ENCODE peak calls at places on chromosome 14, in eight cellular contexts. L is transverse colon, X is HepG2, V is tibial nerve, P is stomach, B is sigmoid colon, N is H1, A is ovary. Q is an unnamed sample.

GRCh38 chr14:77542349-77543239 is 44.0 kb upstream of the ISM2 start:
- DNase-seq in A (no peak), P (no peak), B (no peak), N (no peak), L (no peak), X (no peak), V (no peak), Q (no peak)

GRCh38 chr14:69316449-69317391 is 56.8 kb downstream of the GALNT16 start:
- DNase-seq in N (no peak), V (peak), X (no peak), P (no peak), B (peak), L (peak), A (peak), Q (peak)

GRCh38 chr14:104972301-104973211 is 5.6 kb downstream of the AHNAK2 start:
- DNase-seq in N (no peak), V (no peak), P (peak), X (no peak), L (peak), A (peak), B (peak), Q (peak)

GRCh38 chr14:55794655-55795583 is 214.9 kb downstream of the KTN1 start:
- DNase-seq in B (no peak), A (no peak), X (no peak), P (no peak), L (no peak), N (no peak), V (no peak), Q (no peak)

GRCh38 chr14:68165274-68165843 is 345.8 kb downstream of the RAD51B start:
- DNase-seq in B (no peak), P (no peak), N (no peak), A (no peak), L (no peak), X (no peak), V (no peak), Q (no peak)

GRCh38 chr14:36271222-36271621 is 49.2 kb downstream of the MBIP start:
- DNase-seq in B (no peak), X (no peak), L (no peak), P (no peak), N (no peak), V (no peak), A (no peak), Q (no peak)

GRCh38 chr14:102251161-102251560 is 53.8 kb downstream of the MOK start:
- DNase-seq in P (no peak), B (no peak), A (no peak), V (no peak), X (no peak), N (no peak), L (no peak), Q (no peak)

GRCh38 chr14:103512701-103513611 is 9.7 kb downstream of the CKB start:
- DNase-seq in B (peak), A (peak), V (no peak), P (peak), X (no peak), N (no peak), L (peak), Q (peak)

GRCh38 chr14:78785265-78785664 is 615.1 kb downstream of the NRXN3 start:
- DNase-seq in X (no peak), N (no peak), V (no peak), L (peak), B (no peak), A (no peak), P (no peak), Q (no peak)

GRCh38 chr14:80564051-80564450 is 352.7 kb upstream of the DIO2 start:
- DNase-seq in V (no peak), B (no peak), P (no peak), L (no peak), X (no peak), A (no peak), N (no peak), Q (no peak)

DNA sequence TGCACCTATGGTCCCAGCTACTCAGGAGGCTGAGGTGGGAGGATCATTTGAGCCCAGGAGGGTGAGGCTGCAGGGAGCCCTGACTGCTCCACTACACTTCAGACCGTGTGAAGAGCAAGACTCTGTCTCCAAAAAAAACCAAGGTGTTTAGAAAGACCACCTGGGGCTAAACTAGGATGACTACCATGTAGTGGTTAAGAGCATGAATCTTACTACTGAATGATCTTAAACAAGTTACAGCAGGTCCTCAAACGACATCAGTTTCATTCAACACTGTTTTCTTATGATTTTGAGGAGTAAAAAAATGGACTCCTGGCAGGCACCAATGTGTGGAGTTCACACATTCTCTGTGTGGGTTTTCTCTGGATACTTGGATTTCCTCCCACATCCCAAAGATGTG is 14.0 kb downstream of the AREL1 start:
- DNase-seq in X (no peak), B (no peak), L (no peak), A (no peak), V (no peak), N (no peak), P (no peak), Q (no peak)
- TF ChIP-seq EP300 in X (no peak), B (no peak), L (no peak), A (no peak), V (no peak), N (no peak), P (no peak), Q (no peak)

GRCh38 chr14:24067133-24068082 is 4.0 kb upstream of the CPNE6 start:
- DNase-seq in V (no peak), P (no peak), L (no peak), X (peak), B (peak), N (no peak), A (no peak), Q (no peak)
- TF ChIP-seq EP300 in V (no peak), P (no peak), L (no peak), X (no peak), B (no peak), N (no peak), A (no peak), Q (no peak)

DNA sequence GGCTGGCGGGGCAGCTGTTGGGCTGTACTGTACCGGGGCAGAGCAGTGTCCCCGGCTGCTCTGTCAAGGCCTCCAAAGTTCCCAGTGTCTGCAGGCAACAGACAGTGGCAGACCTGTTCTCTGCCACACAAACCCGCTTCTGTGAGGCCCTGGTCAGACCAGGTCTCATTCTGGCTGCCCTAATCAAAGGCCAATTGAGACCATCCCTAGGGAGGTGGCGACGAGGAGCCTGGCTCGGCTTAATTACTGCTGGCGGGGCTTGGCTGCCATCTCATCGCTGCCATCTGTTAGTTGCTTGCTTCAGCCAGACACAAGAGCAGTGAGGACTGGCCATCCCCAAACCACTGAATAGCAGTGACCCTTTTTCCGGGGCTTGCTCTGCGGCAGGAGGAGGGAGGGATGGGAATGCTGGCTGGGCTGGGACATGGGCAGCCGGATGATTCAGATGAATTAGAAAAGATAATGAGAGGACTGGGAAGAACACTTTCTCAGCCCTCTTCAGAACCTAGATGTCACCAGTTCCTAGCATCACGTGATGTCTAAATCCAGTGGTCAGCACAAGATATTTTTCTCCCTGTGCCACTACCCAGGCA is 24.5 kb downstream of the ERG28 start:
- DNase-seq in A (no peak), V (no peak), L (no peak), N (no peak), B (no peak), P (no peak), X (no peak), Q (no peak)
- TF ChIP-seq EP300 in A (no peak), V (no peak), L (no peak), N (no peak), B (no peak), P (no peak), X (no peak), Q (no peak)

DNA sequence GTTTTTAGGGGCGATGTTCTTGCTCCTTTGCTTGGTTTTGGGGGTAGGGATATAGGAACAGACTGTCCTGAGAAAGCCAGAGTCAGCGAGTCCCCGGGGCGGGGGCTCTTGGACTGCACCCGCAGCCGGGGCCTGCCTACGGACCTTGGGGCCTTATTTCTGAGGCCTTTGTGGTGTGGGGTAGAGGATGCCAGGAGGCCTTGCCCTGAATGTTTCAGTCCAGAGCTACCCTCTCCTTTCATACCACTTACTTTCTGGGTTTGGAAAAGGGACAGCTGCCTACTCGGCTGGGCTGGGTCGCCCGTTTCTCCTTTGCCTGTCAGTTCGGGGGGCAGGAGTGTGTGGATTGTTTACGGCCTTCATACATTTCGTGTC is 444 bp downstream of the ZNF410 start:
- DNase-seq in V (no peak), A (no peak), L (no peak), B (no peak), P (no peak), X (peak), N (no peak), Q (no peak)
- TF ChIP-seq EP300 in V (no peak), A (no peak), L (no peak), B (no peak), P (no peak), X (no peak), N (no peak), Q (no peak)

Q was measured in suprapubic skin.